ENCODE peak calls at places on chromosomes 3 and 15, in four cellular contexts. K, Q, J and F are unnamed samples.

GRCh38 chr3:18389108-18389733 is 35.9 kb downstream of the SATB1 start:
- DNase-seq in K (peak; percentile 8), Q (no peak), J (no peak), F (no peak)

GRCh38 chr3:42491876-42492507 is 10.5 kb upstream of the VIPR1 start:
- DNase-seq in J (peak; percentile 19), Q (peak; percentile 27), K (no peak), F (no peak)

GRCh38 chr3:174955513-174956001 is 96.4 kb downstream of the NAALADL2 start:
- DNase-seq in K (peak; percentile 62), Q (no peak), J (no peak), F (no peak)

GRCh38 chr3:197394464-197395321 is 96.3 kb upstream of the DLG1 start:
- DNase-seq in J (peak; percentile 99), Q (no peak), K (peak; percentile 100), F (no peak)

GRCh38 chr15:93614446-93615104 is 525.6 kb upstream of the RGMA start:
- DNase-seq in K (no peak), J (no peak), Q (no peak), F (no peak)

GRCh38 chr3:98680723-98681122 is 82.4 kb upstream of the ST3GAL6 start:
- DNase-seq in Q (no peak), J (no peak), K (peak; percentile 87), F (no peak)

GRCh38 chr15:95429345-95429744 is 901.2 kb upstream of the NR2F2 start:
- DNase-seq in J (no peak), K (no peak), Q (no peak), F (no peak)

GRCh38 chr3:197371521-197372075 is 73.2 kb upstream of the DLG1 start:
- DNase-seq in Q (no peak), J (no peak), K (no peak), F (no peak)

GRCh38 chr15:53811530-53811929 is 52.1 kb upstream of the WDR72 start:
- DNase-seq in K (no peak), Q (no peak), J (no peak), F (no peak)

GRCh38 chr15:26261966-26262365 is 398.8 kb upstream of the ATP10A start:
- DNase-seq in J (no peak), Q (no peak), K (no peak), F (no peak)

GRCh38 chr3:186937017-186937875 is 6.9 kb downstream of the ST6GAL1 start:
- DNase-seq in Q (no peak), J (no peak), K (no peak), F (no peak)

GRCh38 chr3:143078883-143079282 is 40.7 kb upstream of the CHST2 start:
- DNase-seq in K (peak; percentile 71), J (no peak), Q (no peak), F (no peak)

GRCh38 chr15:63089260-63090043 is 32.2 kb upstream of the LACTB start:
- DNase-seq in K (no peak), J (no peak), Q (peak; percentile 89), F (no peak)

GRCh38 chr3:31010491-31010890 is 116.0 kb upstream of the GADL1 start:
- DNase-seq in K (peak; percentile 41), J (no peak), Q (no peak), F (no peak)

GRCh38 chr3:21260507-21260906 is 490.5 kb downstream of the ZNF385D start:
- DNase-seq in J (no peak), K (no peak), Q (no peak), F (no peak)
- H3K9me3 ChIP-seq in J (peaks cover 2% of the 10 kb centered on the region), K (no peaks in the 10 kb centered on the region), Q (no peaks in the 10 kb centered on the region), F (no peaks in the 10 kb centered on the region)

GRCh38 chr3:152039887-152040286 is 166.4 kb downstream of the SUCNR1 start:
- DNase-seq in J (no peak), Q (no peak), K (no peak), F (no peak)
- H3K9me3 ChIP-seq in J (peaks cover 9% of the 10 kb centered on the region), Q (no peaks in the 10 kb centered on the region), K (no peaks in the 10 kb centered on the region), F (no peaks in the 10 kb centered on the region)

DNA sequence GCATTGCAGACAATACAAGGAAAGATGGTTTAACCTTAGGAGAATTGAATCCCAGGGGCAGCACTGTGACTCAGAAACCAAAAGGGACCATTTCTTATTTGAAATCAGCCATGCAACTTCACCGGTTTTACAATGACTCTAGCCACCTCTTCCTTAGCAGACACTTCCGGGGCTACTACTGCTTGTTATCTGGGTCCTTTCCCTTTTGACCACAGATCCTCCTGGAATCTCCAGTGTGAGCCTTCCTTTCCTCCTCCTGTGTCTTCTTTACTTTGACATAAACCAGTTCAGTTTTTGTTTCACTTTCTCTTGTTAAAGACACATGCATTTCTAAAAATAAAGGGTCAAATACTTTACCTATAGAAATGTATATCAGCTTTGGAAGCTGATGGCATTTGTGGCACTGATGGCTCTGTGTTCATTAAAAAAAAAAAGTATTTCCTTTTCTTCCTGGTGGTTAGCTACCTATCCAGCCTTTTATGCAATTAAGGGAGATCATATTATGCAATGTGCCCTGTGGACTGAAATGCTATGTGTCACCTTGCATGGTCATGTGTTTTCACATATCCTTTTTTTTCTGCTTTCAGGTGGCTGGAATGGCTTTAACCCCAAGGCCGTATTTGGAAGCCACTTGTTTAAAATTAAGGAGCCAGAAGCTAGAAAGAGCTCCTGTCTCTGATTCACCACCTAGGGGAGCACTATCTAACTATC is 296.2 kb downstream of the CHL1 start:
- DNase-seq in J (no peak), Q (no peak), K (no peak), F (no peak)
- H3K9me3 ChIP-seq in J (no peaks in the 10 kb centered on the region), Q (no peaks in the 10 kb centered on the region), K (no peaks in the 10 kb centered on the region), F (no peaks in the 10 kb centered on the region)

DNA sequence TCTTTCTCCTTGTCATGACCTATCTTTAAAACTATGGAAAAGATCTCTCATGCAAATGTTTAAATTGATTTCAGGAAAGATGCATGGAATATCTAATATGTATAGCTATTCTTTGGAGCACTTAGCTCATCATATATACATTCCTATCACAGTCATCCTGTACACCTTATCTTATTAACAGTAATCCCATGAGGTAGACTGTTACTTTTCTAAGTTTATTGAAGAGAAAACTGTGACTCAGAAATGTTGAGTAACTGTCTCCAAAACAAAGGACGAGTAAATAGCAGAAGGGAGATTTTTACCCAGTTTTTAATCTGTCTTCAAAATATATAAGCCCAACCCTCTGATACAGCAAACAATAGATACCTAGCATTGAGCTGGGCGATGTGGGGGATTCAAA is 308.3 kb downstream of the GAP43 start:
- DNase-seq in Q (no peak), K (peak; percentile 3), J (no peak), F (no peak)
- H3K9me3 ChIP-seq in Q (no peaks in the 10 kb centered on the region), K (no peaks in the 10 kb centered on the region), J (no peaks in the 10 kb centered on the region), F (no peaks in the 10 kb centered on the region)

GRCh38 chr3:116806351-116806750 is 96.8 kb downstream of the TUSC7 start:
- DNase-seq in K (no peak), Q (no peak), J (no peak), F (no peak)
- H3K9me3 ChIP-seq in K (no peaks in the 10 kb centered on the region), Q (no peaks in the 10 kb centered on the region), J (no peaks in the 10 kb centered on the region), F (no peaks in the 10 kb centered on the region)

DNA sequence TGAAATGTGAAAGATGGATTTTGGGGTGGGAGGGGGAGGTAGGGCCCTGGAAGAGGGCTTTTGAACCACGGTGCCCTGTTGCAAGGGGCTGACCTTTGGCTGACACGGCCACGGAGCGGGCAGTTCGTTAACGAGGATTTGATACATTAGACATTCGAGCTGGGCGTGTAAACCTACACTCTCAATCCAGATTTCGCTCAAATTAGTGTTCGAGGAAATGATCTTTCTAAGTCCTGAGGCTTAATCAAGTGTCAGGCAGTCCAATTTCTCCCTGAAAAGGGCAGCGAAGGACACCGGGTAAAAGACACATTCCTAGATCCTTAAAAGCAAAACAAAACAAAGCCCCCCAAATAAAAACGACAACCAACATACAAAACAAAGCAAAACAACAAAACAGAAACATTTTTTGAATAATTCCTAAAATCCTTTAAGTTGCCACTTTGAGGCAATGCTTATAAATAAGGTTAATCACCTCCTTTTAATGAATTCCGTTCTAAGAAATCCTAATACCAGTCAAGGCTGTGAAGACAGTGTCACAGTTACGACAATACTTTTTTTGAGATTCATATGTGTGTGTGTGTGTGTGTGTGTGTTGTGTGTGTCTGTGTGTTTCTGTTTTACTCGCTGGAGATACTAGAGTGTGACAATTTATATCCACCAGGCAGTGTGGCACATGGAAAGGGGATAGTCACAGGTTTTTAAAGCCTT is 13.2 kb downstream of the ZIC1 start:
- DNase-seq in K (no peak), Q (no peak), J (no peak), F (no peak)
- H3K9me3 ChIP-seq in K (peaks cover 3% of the 10 kb centered on the region), Q (no peaks in the 10 kb centered on the region), J (no peaks in the 10 kb centered on the region), F (peaks cover 3% of the 10 kb centered on the region)

GRCh38 chr3:58692484-58692883 is 25.9 kb upstream of the FAM3D start:
- DNase-seq in Q (no peak), K (no peak), J (no peak), F (no peak)

GRCh38 chr3:58697552-58697951 is 31.0 kb upstream of the FAM3D start:
- DNase-seq in J (no peak), Q (no peak), K (no peak), F (no peak)

GRCh38 chr3:58696093-58696492 is 29.5 kb upstream of the FAM3D start:
- DNase-seq in J (no peak), Q (no peak), K (no peak), F (no peak)

GRCh38 chr3:58691997-58692396 is 25.4 kb upstream of the FAM3D start:
- DNase-seq in K (peak; percentile 12), Q (no peak), J (no peak), F (no peak)

GRCh38 chr3:58693929-58694850 is 27.6 kb upstream of the FAM3D start:
- DNase-seq in J (no peak), Q (no peak), K (no peak), F (no peak)
- H3K9me3 ChIP-seq in J (peaks cover 4% of the 10 kb centered on the region), Q (peaks cover 6% of the 10 kb centered on the region), K (peaks cover 16% of the 10 kb centered on the region), F (no peaks in the 10 kb centered on the region)

GRCh38 chr15:58169934-58170333 is 31.8 kb downstream of the AQP9 start:
- DNase-seq in K (no peak), J (no peak), Q (no peak), F (no peak)

GRCh38 chr15:58167095-58167591 is 29.0 kb downstream of the AQP9 start:
- DNase-seq in Q (no peak), J (no peak), K (no peak), F (no peak)

GRCh38 chr15:58159827-58160386 is 21.7 kb downstream of the AQP9 start:
- DNase-seq in J (no peak), K (no peak), Q (no peak), F (no peak)

GRCh38 chr15:58161436-58161835 is 23.3 kb downstream of the AQP9 start:
- DNase-seq in Q (no peak), J (no peak), K (no peak), F (no peak)

DNA sequence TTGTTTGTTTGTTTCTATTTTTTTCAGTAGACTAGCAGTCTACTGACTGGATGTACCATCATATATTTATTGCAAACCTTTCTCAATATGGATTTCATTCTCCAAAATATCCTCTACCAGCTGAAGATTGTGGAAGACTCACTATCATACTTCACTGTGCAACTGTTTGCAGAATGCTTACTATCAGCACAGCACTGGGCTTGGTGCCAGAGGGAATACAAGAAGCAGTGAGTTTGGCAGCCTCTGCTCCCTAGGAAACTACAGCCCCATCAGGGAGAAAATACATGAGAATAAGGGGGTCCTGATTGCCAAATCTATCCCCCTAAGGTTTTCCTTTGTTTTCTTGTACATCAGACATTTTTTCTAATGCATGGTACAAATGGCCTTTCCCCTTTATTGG is 27.5 kb downstream of the AQP9 start:
- DNase-seq in Q (no peak), K (no peak), J (no peak), F (no peak)
- H3K9me3 ChIP-seq in Q (no peaks in the 10 kb centered on the region), K (no peaks in the 10 kb centered on the region), J (no peaks in the 10 kb centered on the region), F (no peaks in the 10 kb centered on the region)